ENCODE peak calls at places on chromosomes 16 and 17, in four cellular contexts. A is K562, E is A549, S is HepG2. C is an unnamed sample.

GRCh38 chr17:67563692-67564228 is 154.0 kb upstream of the NOL11 start:
- DNase-seq in A (no peak), E (no peak), S (no peak), C (no peak)

GRCh38 chr17:81483085-81483861 is 29.3 kb downstream of the ACTG1 start:
- DNase-seq in A (no peak), E (no peak), S (no peak), C (peak; percentile 33)

GRCh38 chr16:72744064-72744793 is 303.7 kb downstream of the ZFHX3 start:
- DNase-seq in A (no peak), E (no peak), S (no peak), C (no peak)

GRCh38 chr16:67463059-67463458 is 17.9 kb downstream of the ATP6V0D1 start:
- DNase-seq in A (no peak), E (no peak), S (no peak), C (no peak)

GRCh38 chr16:49348408-49349176 is 25.0 kb upstream of the C16orf78 start:
- DNase-seq in A (no peak), E (no peak), S (no peak), C (peak; percentile 42)

GRCh38 chr16:57756424-57757325 is 21.1 kb downstream of the KATNB1 start:
- DNase-seq in A (no peak), E (no peak), S (no peak), C (no peak)

GRCh38 chr17:50212121-50212843 is 10.9 kb upstream of the COL1A1 start:
- DNase-seq in A (peak; percentile 73), E (no peak), S (no peak), C (no peak)

GRCh38 chr16:50519001-50519400 is 29.2 kb upstream of the NKD1 start:
- DNase-seq in A (no peak), E (no peak), S (no peak), C (no peak)

GRCh38 chr16:48426244-48427135 is 41.3 kb upstream of the SIAH1 start:
- DNase-seq in A (no peak), E (no peak), S (no peak), C (no peak)

GRCh38 chr17:79133986-79134385 is 59.4 kb downstream of the ENGASE start:
- DNase-seq in A (no peak), E (no peak), S (no peak), C (no peak)

GRCh38 chr16:23060458-23061320 is 88.6 kb downstream of the USP31 start:
- DNase-seq in A (peak; percentile 74), E (peak; percentile 73), S (peak; percentile 89), C (peak; percentile 78)

GRCh38 chr17:7825206-7825980 is 8.6 kb upstream of the KDM6B start:
- DNase-seq in A (no peak), E (peak; percentile 67), S (peak; percentile 23), C (no peak)

GRCh38 chr17:61984826-61985225 is 57.0 kb upstream of the INTS2 start:
- DNase-seq in A (no peak), E (no peak), S (no peak), C (no peak)

DNA sequence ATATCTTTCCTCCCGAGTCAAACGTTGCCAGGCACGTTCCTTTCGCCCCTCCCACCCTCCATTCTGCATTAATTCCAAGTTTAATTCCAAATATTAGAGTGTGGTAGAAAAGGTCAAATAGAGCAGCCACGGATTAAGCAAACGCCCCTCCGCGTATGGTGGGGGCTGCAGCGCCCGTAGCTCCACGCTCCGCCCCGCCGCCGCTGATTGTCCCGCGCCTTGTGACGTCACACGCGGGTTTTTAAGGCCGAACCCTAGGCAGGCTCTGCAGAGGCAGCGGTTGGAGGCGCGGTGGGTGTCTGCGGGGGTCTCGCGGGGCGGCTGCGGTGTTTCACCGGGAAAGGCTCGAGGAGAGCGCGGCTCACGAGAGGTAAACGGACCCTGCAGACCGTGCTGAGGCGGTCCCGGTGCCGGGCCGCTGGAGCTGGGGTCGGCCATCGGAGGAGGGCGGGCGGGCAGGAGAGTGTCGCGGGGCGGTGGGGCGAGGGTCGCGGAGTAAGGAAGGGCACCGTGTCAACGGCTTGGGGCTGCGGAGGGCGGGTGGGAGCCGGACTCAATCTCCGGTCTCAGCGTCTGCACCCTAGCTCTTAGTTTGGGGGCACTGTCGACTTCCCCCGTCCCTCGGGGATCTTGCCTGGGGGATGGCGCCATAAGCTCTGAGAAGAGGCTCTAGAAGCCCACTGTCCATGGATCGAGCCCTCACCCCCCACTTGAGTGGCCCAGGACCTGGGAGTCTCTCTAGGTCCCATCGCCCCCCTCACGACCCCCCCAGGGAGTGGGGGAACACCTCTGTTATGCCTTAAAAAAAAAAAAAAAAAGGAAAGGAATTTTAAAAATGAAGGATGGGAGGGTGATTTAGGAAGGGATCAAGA is at the start of gene ARL4D:
- DNase-seq in A (peak; percentile 60), E (peak; percentile 85), S (peak; percentile 77), C (peak; percentile 88)
- TF ChIP-seq NR3C1 in A (no peak), E (no peak), S (no peak), C (peak; percentile 80)

DNA sequence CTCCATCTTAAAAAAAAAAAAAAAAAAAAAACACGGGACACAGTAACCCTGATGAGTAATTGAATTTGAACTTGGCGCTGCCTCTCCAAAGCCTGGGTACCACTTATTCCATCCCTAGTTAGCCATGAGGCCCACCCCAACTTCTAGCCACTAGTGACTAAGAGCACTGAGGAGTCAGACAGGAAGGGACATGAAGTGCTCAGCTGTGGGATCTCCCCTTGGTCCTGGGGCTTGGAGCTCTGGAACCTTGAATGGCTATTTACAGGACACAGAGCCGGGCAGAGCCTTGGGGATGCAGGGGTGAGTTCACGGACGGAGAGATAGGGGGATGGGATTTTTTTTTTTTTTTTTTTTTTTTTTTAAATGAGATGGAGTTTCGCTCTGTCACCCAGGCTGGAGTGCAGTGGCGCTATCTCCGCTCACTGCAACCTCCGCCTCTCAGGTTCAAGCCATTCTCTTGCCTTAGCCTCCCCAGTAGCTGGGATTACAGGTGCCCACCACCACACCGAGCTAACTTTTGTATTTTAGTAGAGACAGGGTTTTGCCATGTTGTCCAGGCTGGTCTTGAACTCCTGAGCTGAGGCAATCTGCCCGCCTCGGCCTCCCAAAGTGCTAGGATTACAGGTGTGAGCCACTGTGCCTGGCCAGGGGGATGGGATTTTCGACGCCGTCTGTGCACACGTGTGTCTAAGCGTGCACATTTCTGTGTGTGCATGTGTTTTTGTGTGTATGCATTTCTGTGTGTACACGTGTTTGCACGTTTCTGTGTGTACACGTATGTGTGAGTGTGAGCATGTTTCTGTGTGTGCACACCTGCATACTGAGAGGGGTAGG is 20.4 kb upstream of the CIBAR2 start:
- DNase-seq in A (no peak), E (no peak), S (no peak), C (no peak)
- TF ChIP-seq NR3C1 in A (no peak), E (no peak), S (no peak), C (no peak)

DNA sequence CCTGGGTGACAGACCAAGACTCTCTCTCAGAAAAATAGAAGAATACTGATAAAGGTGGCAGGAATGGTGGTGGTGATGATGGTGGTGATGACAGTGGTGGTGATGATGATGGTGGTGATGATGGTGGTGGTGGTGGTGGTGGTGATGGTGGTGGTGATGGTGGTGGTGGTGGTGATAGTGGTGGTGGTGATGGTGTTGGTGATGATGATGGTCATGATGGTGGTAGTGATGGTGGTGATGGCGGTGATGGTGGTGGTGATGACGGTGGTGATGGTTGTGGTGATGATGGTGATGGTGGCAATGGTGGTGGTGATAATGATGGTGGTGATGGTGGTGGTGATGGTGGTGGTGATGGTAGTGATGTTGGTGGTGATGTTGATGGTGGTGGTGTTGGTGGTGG is 18.0 kb upstream of the CIITA start:
- DNase-seq in A (no peak), E (no peak), S (no peak), C (no peak)
- TF ChIP-seq NR3C1 in A (no peak), E (no peak), S (no peak), C (no peak)

DNA sequence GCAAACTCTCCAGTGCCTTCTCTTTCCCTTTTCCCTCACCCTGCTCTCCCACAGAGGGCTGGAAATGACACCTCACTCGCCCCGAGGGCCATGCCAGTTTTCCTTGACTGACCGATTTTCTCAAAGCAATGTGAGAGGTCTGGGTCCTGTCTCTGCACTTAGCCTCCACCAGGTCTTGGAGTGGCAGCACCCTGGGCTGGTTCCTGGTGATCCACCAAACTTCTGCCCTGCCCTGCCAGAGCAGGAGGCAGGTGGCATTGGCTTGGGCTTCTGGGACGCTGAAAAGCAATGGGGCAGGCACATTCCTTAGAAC is 97.5 kb downstream of the RAB11FIP4 start:
- DNase-seq in A (no peak), E (no peak), S (no peak), C (no peak)
- TF ChIP-seq NR3C1 in A (no peak), E (no peak), S (no peak), C (no peak)

DNA sequence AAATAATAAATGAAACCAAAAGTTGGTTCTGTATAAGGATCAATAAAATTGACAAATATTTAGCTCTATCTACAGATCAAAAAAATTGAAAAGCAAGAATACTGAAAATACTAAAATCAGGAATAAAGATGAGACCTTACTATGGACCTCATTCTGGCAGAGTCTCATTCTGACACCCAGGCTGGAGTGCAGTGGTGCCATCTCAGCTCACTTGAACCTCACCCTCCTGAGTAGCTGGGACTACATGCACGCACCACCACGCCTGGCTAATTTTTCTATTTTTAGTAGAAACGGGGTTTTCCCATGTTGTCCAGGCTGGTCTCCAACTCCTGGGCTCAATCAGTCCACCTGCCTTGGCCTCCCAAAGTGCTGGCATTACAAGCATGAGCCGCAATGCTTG is 22.0 kb upstream of the KREMEN2 start:
- DNase-seq in A (no peak), E (no peak), S (no peak), C (no peak)
- TF ChIP-seq NR3C1 in A (no peak), E (no peak), S (no peak), C (no peak)

GRCh38 chr16:10694306-10694705 is 424 bp downstream of the TEKT5 start:
- DNase-seq in A (no peak), E (no peak), S (no peak), C (no peak)
- TF ChIP-seq NR3C1 in A (no peak), E (no peak), S (no peak), C (no peak)

C was measured in WTC11.